ENCODE peak calls at places on chromosomes 11 and 22, in five cellular contexts. J is K562, D is HCT116, E is HepG2, S is GM12878. L is an unnamed sample.

GRCh38 chr22:48414662-48415061 is 1413.0 kb downstream of the BRD1 start:
- DNase-seq in J (no peak), D (no peak), E (no peak), S (no peak), L (no peak)

GRCh38 chr11:34552270-34552669 is 38.7 kb upstream of the ELF5 start:
- DNase-seq in J (no peak), D (no peak), E (no peak), S (no peak), L (no peak)

GRCh38 chr11:95156133-95156731 is 66.6 kb downstream of the ENDOD1 start:
- DNase-seq in J (peak), D (no peak), E (no peak), S (no peak), L (no peak)

GRCh38 chr11:2104524-2105440 is 34.4 kb downstream of the IGF2 start:
- DNase-seq in J (no peak), D (no peak), E (no peak), S (no peak), L (no peak)

GRCh38 chr11:91066648-91067047 is 843.8 kb upstream of the CHORDC1 start:
- DNase-seq in J (no peak), D (no peak), E (no peak), S (no peak), L (no peak)

GRCh38 chr11:68315581-68315920 is 3.2 kb downstream of the LRP5 start:
- DNase-seq in J (peak), D (no peak), E (no peak), S (no peak), L (no peak)

GRCh38 chr22:46547179-46547882 is 9.9 kb upstream of the CELSR1 start:
- DNase-seq in J (no peak), D (no peak), E (no peak), S (no peak), L (no peak)

GRCh38 chr11:134047586-134047999 is 21.3 kb upstream of the JAM3 start:
- DNase-seq in J (no peak), D (no peak), E (no peak), S (no peak), L (no peak)

GRCh38 chr22:22848364-22848866 is 39.2 kb upstream of the IGLL5 start:
- DNase-seq in J (peak), D (peak), E (peak), S (no peak), L (no peak)

GRCh38 chr22:46636221-46637002 is 16.2 kb downstream of the GRAMD4 start:
- DNase-seq in J (no peak), D (no peak), E (no peak), S (no peak), L (no peak)

GRCh38 chr11:75280770-75281468 is 40.3 kb downstream of the TPBGL start:
- DNase-seq in J (no peak), D (no peak), E (no peak), S (no peak), L (no peak)
- TF ChIP-seq SRF in J (no peak), D (no peak), E (no peak), S (no peak), L (no peak)

DNA sequence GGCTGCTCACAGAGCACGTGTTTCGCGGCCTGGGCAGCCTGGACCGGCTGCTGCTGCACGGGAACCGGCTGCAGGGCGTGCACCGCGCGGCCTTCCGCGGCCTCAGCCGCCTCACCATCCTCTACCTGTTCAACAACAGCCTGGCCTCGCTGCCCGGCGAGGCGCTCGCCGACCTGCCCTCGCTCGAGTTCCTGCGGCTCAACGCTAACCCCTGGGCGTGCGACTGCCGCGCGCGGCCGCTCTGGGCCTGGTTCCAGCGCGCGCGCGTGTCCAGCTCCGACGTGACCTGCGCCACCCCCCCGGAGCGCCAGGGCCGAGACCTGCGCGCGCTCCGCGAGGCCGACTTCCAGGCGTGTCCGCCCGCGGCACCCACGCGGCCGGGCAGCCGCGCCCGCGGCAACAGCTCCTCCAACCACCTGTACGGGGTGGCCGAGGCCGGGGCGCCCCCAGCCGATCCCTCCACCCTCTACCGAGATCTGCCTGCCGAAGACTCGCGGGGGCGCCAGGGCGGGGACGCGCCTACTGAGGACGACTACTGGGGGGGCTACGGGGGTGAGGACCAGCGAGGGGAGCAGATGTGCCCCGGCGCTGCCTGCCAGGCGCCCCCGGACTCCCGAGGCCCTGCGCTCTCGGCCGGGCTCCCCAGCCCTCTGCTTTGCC is 16.0 kb downstream of the RTN4RL2 start:
- DNase-seq in J (no peak), D (no peak), E (no peak), S (no peak), L (peak)
- TF ChIP-seq SRF in J (no peak), D (no peak), E (no peak), S (no peak), L (no peak)

GRCh38 chr11:115257286-115258077 is 246.7 kb downstream of the CADM1 start:
- DNase-seq in J (no peak), D (no peak), E (no peak), S (no peak), L (no peak)
- TF ChIP-seq SRF in J (no peak), D (no peak), E (no peak), S (no peak), L (no peak)

DNA sequence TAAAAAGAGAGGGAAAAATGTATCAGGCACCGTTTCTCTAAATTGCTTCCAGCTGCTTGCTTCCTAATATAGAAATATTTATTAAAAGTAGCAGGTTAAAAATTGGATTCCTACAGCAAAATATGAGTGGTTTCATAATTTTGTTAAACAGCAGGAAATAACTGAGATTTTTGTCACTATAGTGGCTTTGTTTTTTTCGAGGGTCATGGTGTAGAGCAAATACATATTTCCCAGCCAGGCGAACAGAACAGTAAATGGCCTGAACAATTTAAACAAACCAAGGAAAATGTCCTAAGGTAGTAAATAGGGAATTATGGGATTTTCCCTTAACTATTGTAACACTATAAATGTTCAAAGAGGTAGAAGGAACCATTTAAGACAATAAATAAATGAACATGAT is 159.7 kb downstream of the DDX10 start:
- DNase-seq in J (no peak), D (no peak), E (no peak), S (no peak), L (no peak)
- TF ChIP-seq SRF in J (no peak), D (no peak), E (no peak), S (no peak), L (no peak)